ENCODE peak calls at places on chromosomes 12 and 14, in six cellular contexts. I is GOT3, D is HAP-1, L is nucleus accumbens, H is NT2/D1, F is iPS-NIHi11. K is an unnamed sample.

GRCh38 chr12:48903363-48903981 is 21.8 kb downstream of the FKBP11 start:
- DNase-seq in I (no peak), D (no peak), L (no peak), H (no peak), F (no peak), K (no peak)

GRCh38 chr14:69106451-69106850 is 46.5 kb downstream of the DCAF5 start:
- DNase-seq in I (no peak), D (no peak), L (no peak), H (no peak), F (no peak), K (no peak)

GRCh38 chr12:42475055-42475454 is 114.5 kb downstream of the PRICKLE1 start:
- DNase-seq in I (no peak), D (no peak), L (no peak), H (no peak), F (no peak), K (no peak)

GRCh38 chr12:83827860-83828259 is 1084.7 kb downstream of the SLC6A15 start:
- DNase-seq in I (no peak), D (peak), L (peak), H (peak), F (peak), K (no peak)

GRCh38 chr14:90698379-90698869 is 117.8 kb downstream of the TTC7B start:
- DNase-seq in I (no peak), D (no peak), L (peak), H (no peak), F (no peak), K (no peak)

GRCh38 chr12:67710582-67710981 is 62.0 kb downstream of the DYRK2 start:
- DNase-seq in I (no peak), D (no peak), L (peak), H (no peak), F (no peak), K (no peak)

GRCh38 chr14:63933110-63933509 is 80.3 kb downstream of the SYNE2 start:
- DNase-seq in I (no peak), D (peak), L (no peak), H (no peak), F (no peak), K (peak)

GRCh38 chr14:85789506-85789905 is 259.6 kb downstream of the FLRT2 start:
- DNase-seq in I (no peak), D (no peak), L (no peak), H (no peak), F (no peak), K (no peak)

GRCh38 chr12:182381-182883 is 31.5 kb downstream of the SLC6A12 start:
- DNase-seq in I (no peak), D (no peak), L (no peak), H (no peak), F (no peak), K (no peak)

GRCh38 chr12:3244219-3244750 is 167.1 kb downstream of the TSPAN9 start:
- DNase-seq in I (no peak), D (no peak), L (no peak), H (no peak), F (no peak), K (no peak)

GRCh38 chr12:115990241-115990640 is 287.3 kb downstream of the MED13L start:
- DNase-seq in I (no peak), D (no peak), L (no peak), H (no peak), F (no peak), K (no peak)

GRCh38 chr14:97456958-97457357 is 659.8 kb downstream of the VRK1 start:
- DNase-seq in I (no peak), D (no peak), L (no peak), H (no peak), F (no peak), K (peak)

GRCh38 chr14:75630695-75631452 is 29.8 kb downstream of the ERG28 start:
- DNase-seq in I (no peak), D (no peak), L (no peak), H (peak), F (peak), K (no peak)

GRCh38 chr12:85562765-85563164 is 273.4 kb downstream of the RASSF9 start:
- DNase-seq in I (no peak), D (no peak), L (no peak), H (no peak), F (no peak), K (no peak)

GRCh38 chr14:76810953-76811400 is 1.7 kb downstream of the ANGEL1 start:
- DNase-seq in I (no peak), D (peak), L (peak), H (no peak), F (peak), K (peak)

GRCh38 chr12:77833329-77833728 is 2.6 kb downstream of the NAV3 start:
- DNase-seq in I (no peak), D (no peak), L (peak), H (no peak), F (no peak), K (no peak)

GRCh38 chr14:68219407-68219806 is 399.8 kb downstream of the RAD51B start:
- DNase-seq in I (no peak), D (no peak), L (no peak), H (no peak), F (no peak), K (no peak)

GRCh38 chr14:89920041-89920440 is 34.5 kb downstream of the EFCAB11 start:
- DNase-seq in I (no peak), D (no peak), L (no peak), H (no peak), F (no peak), K (no peak)

GRCh38 chr12:2876431-2877046 is 435 bp downstream of the FOXM1 start:
- DNase-seq in I (peak), D (peak), L (no peak), H (no peak), F (peak), K (peak)

K was measured in activated CD4-positive, alpha-beta memory T cell treated with anti-CD3 and anti-CD28 coated beads for 36 hours.